ENCODE peak calls at places on chromosome 21, in nine cellular contexts. X is lower leg skin, J is BE2C, P is foreskin fibroblast, M is GM12865, F is AG09309, D is K562, U is H9, S is Calu3. V is an unnamed sample.

GRCh38 chr21:25670726-25671125 is 31.7 kb downstream of the JAM2 start:
- DNase-seq in F (peak; percentile 28), S (no peak), D (no peak), P (peak; percentile 81), X (no peak), M (no peak), J (no peak), U (no peak), V (peak; percentile 60)

GRCh38 chr21:25535811-25536210 is 71.5 kb downstream of the MRPL39 start:
- DNase-seq in P (no peak), D (no peak), M (no peak), X (no peak), S (no peak), U (no peak), F (no peak), J (no peak), V (no peak)

GRCh38 chr21:33362044-33362555 is 37.3 kb downstream of the IFNAR1 start:
- DNase-seq in F (no peak), P (no peak), M (peak; percentile 90), D (no peak), U (peak; percentile 92), X (peak; percentile 43), S (no peak), J (no peak), V (peak; percentile 49)

GRCh38 chr21:17537299-17537698 is 24.5 kb downstream of the CXADR start:
- DNase-seq in U (no peak), M (no peak), D (no peak), S (no peak), J (no peak), F (no peak), P (peak; percentile 8), X (no peak), V (no peak)

GRCh38 chr21:15006594-15007230 is 58.1 kb downstream of the NRIP1 start:
- DNase-seq in M (no peak), J (no peak), D (no peak), U (no peak), P (no peak), F (no peak), X (no peak), S (no peak), V (no peak)

GRCh38 chr21:32256873-32257620 is 21.8 kb downstream of the MIS18A start:
- DNase-seq in J (peak; percentile 84), U (no peak), S (peak; percentile 28), P (peak; percentile 92), D (no peak), M (peak; percentile 6), X (peak; percentile 82), F (peak; percentile 55), V (peak; percentile 96)

GRCh38 chr21:34215911-34216310 is 142.5 kb downstream of the MRPS6 start:
- DNase-seq in U (no peak), J (no peak), D (no peak), P (peak; percentile 31), X (no peak), F (no peak), S (no peak), M (no peak), V (no peak)

GRCh38 chr21:29196021-29196663 is 65.7 kb downstream of the MAP3K7CL start:
- DNase-seq in U (no peak), D (peak; percentile 64), X (peak; percentile 76), J (no peak), S (peak; percentile 76), F (no peak), P (peak; percentile 95), M (peak; percentile 91), V (no peak)

GRCh38 chr21:43772368-43772870 is 3.7 kb downstream of the CSTB start:
- DNase-seq in M (no peak), P (no peak), X (no peak), F (no peak), D (no peak), J (no peak), S (no peak), U (no peak), V (no peak)

GRCh38 chr21:29342394-29342957 is 43.8 kb downstream of the BACH1 start:
- DNase-seq in M (peak; percentile 79), X (peak; percentile 46), F (peak; percentile 88), D (no peak), P (peak; percentile 93), J (no peak), S (no peak), U (no peak), V (no peak)

GRCh38 chr21:28229811-28230210 is 762.9 kb downstream of the LTN1 start:
- DNase-seq in P (peak; percentile 81), D (no peak), X (no peak), U (no peak), F (peak; percentile 44), S (no peak), J (no peak), M (no peak), V (peak; percentile 91)

GRCh38 chr21:30042443-30042842 is 102.6 kb upstream of the GRIK1 start:
- DNase-seq in F (no peak), X (no peak), M (no peak), D (no peak), J (no peak), U (no peak), P (no peak), S (no peak), V (no peak)

DNA sequence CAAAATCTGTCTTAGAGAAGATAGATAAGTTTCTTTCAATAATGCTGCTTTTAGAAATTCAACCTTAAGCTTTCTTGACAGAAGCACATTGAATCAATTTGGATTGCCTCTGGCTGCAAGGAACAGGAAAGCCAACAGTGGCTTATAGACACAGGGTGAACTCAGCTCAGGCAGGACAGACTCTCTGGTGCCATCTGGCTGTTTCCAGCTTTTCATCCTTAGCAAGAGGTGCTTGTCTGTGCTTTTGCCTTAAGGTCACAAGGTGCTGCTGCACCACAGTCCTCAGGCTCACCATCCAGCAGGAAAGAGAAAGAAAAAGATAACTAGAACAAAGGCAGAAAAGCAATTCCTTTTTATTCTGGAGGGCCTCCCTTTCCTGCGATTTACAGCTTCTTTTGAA is 93.7 kb upstream of the ETS2 start:
- DNase-seq in J (no peak), M (peak; percentile 9), D (no peak), P (peak; percentile 48), F (no peak), U (peak; percentile 78), S (peak; percentile 11), X (no peak), V (peak; percentile 64)
- TF ChIP-seq CTCF in J (peak; percentile 50), M (peak; percentile 6), D (peak; percentile 72), P (peak; percentile 64), F (peak; percentile 63), U (peak; percentile 71), S (no peak), X (no peak), V (peak; percentile 58)

GRCh38 chr21:42234464-42235241 is 15.7 kb downstream of the ABCG1 start:
- DNase-seq in D (peak; percentile 92), S (peak; percentile 48), J (peak; percentile 91), M (peak; percentile 87), F (no peak), P (peak; percentile 53), X (no peak), U (peak; percentile 57), V (peak; percentile 40)

GRCh38 chr21:42234026-42234425 is 15.1 kb downstream of the ABCG1 start:
- DNase-seq in U (no peak), F (no peak), D (no peak), M (no peak), J (no peak), S (no peak), P (no peak), X (no peak), V (no peak)

GRCh38 chr21:42232176-42232825 is 13.4 kb downstream of the ABCG1 start:
- DNase-seq in S (no peak), J (no peak), M (peak; percentile 50), X (no peak), U (no peak), D (no peak), F (no peak), P (no peak), V (no peak)

GRCh38 chr21:42231761-42232160 is 12.8 kb downstream of the ABCG1 start:
- DNase-seq in U (no peak), M (no peak), F (no peak), S (no peak), P (no peak), X (no peak), J (no peak), D (no peak), V (no peak)

GRCh38 chr21:42233067-42233981 is 14.4 kb downstream of the ABCG1 start:
- DNase-seq in P (peak; percentile 57), D (peak; percentile 51), J (peak; percentile 62), U (peak; percentile 48), F (no peak), X (peak; percentile 87), M (peak; percentile 90), S (peak; percentile 16), V (peak; percentile 81)
- TF ChIP-seq CTCF in P (no peak), D (peak; percentile 15), J (peak; percentile 51), U (peak; percentile 47), F (no peak), X (no peak), M (peak; percentile 37), S (no peak), V (peak; percentile 36)

DNA sequence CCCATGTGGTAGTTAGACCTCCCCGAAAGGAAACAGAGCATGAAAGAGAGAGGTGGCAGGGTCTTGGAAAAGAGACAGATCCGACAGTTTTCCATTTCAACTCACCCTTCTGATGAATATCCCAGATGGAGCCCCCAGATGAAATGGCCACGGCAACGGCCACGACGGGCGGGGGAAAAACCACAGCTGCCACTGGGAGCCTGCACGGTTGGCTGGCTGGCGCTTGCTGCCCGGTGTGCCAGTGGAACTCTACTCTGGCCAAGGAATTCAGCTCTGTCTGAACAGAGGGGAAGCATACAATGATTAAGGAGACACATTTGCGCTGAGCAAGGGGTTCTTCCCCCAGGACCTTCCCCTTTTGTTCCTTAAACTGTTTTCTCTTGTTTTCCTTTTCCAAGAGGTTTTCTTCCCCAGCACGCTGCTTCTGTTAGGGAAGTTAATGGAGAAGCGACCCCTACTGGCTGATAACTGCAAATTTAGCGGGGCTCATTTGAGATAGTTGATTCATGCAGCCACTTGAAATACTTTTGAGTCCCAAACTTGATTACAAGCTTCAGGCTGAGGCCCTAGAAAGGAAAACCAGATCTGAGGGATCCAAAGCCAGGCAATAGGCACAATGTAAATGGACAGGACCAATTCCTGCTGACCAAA is 1122.5 kb downstream of the NCAM2 start:
- DNase-seq in S (no peak), F (no peak), X (no peak), J (no peak), U (peak; percentile 49), D (no peak), M (no peak), P (peak; percentile 0), V (no peak)
- TF ChIP-seq CTCF in S (no peak), F (peak; percentile 7), X (no peak), J (peak; percentile 48), U (peak; percentile 78), D (peak; percentile 51), M (peak; percentile 8), P (no peak), V (peak; percentile 30)

GRCh38 chr21:45515241-45516061 is 26.8 kb downstream of the SLC19A1 start:
- DNase-seq in F (no peak), X (no peak), S (no peak), U (peak; percentile 65), J (peak; percentile 9), P (no peak), M (no peak), D (no peak), V (no peak)
- TF ChIP-seq CTCF in F (no peak), X (no peak), S (no peak), U (peak; percentile 41), J (no peak), P (no peak), M (no peak), D (no peak), V (no peak)

GRCh38 chr21:36640260-36641244 is 58.4 kb upstream of the SIM2 start:
- DNase-seq in P (no peak), M (no peak), F (no peak), D (no peak), U (peak; percentile 35), S (no peak), X (no peak), J (no peak), V (no peak)
- TF ChIP-seq CTCF in P (no peak), M (no peak), F (no peak), D (no peak), U (peak; percentile 49), S (no peak), X (no peak), J (no peak), V (no peak)